ENCODE peak calls at places on chromosomes 12 and 14, in six cellular contexts. Z is omental fat pad, I is ascending aorta, U is dorsolateral prefrontal cortex, Y is neural progenitor cell, N is AG10803. S is an unnamed sample.

GRCh38 chr14:29584992-29585391 is 342.7 kb downstream of the PRKD1 start:
- DNase-seq in Z (no peak), I (peak; percentile 66), U (no peak), Y (peak; percentile 58), N (peak; percentile 89), S (peak; percentile 21)

GRCh38 chr12:116026346-116026745 is 251.1 kb downstream of the MED13L start:
- DNase-seq in Z (no peak), I (no peak), U (no peak), Y (no peak), N (no peak), S (no peak)

GRCh38 chr12:57175428-57176138 is 28.2 kb upstream of the LRP1-AS start:
- DNase-seq in Z (peak; percentile 94), I (peak; percentile 92), U (peak; percentile 83), Y (peak; percentile 85), N (peak; percentile 76), S (peak; percentile 55)

GRCh38 chr12:54159140-54159539 is 29.6 kb downstream of the SMUG1 start:
- DNase-seq in Z (no peak), I (no peak), U (no peak), Y (peak; percentile 80), N (no peak), S (peak; percentile 75)

GRCh38 chr12:10121278-10121677 is 8.7 kb downstream of the CLEC7A start:
- DNase-seq in Z (no peak), I (no peak), U (no peak), Y (no peak), N (no peak), S (no peak)

GRCh38 chr14:75119056-75119455 is 7.8 kb downstream of the NEK9 start:
- DNase-seq in Z (no peak), I (no peak), U (no peak), Y (no peak), N (peak; percentile 6), S (no peak)

GRCh38 chr14:49692895-49693737 is at the start of gene KLHDC1:
- DNase-seq in Z (peak; percentile 50), I (peak; percentile 91), U (peak; percentile 92), Y (peak; percentile 87), N (peak; percentile 75), S (peak; percentile 52)

GRCh38 chr14:89256273-89256672 is 160.8 kb downstream of the FOXN3 start:
- DNase-seq in Z (no peak), I (no peak), U (no peak), Y (no peak), N (no peak), S (no peak)

GRCh38 chr14:23930742-23931141 is 22.8 kb upstream of the DHRS4 start:
- DNase-seq in Z (no peak), I (peak; percentile 72), U (no peak), Y (no peak), N (peak; percentile 76), S (no peak)

GRCh38 chr14:59055439-59056045 is 132.9 kb upstream of the DAAM1 start:
- DNase-seq in Z (no peak), I (no peak), U (no peak), Y (peak; percentile 63), N (peak; percentile 70), S (no peak)

GRCh38 chr12:7555752-7556151 is 52.2 kb upstream of the CD163 start:
- DNase-seq in Z (no peak), I (no peak), U (no peak), Y (no peak), N (peak; percentile 72), S (no peak)

GRCh38 chr14:52551696-52552062 is 626 bp downstream of the TXNDC16 start:
- DNase-seq in Z (no peak), I (no peak), U (no peak), Y (peak; percentile 13), N (peak; percentile 22), S (no peak)

GRCh38 chr12:49762468-49762847 is 21.1 kb downstream of the TMBIM6 start:
- DNase-seq in Z (no peak), I (peak; percentile 27), U (no peak), Y (no peak), N (no peak), S (no peak)

GRCh38 chr12:28799337-28799736 is 349.7 kb upstream of the FAR2 start:
- DNase-seq in Z (no peak), I (no peak), U (no peak), Y (no peak), N (no peak), S (no peak)

GRCh38 chr12:75641031-75641780 is 129.8 kb upstream of the KRR1 start:
- DNase-seq in Z (no peak), I (no peak), U (no peak), Y (no peak), N (peak; percentile 91), S (no peak)

GRCh38 chr14:67241416-67242362 is at the start of gene PALS1:
- DNase-seq in Z (no peak), I (peak; percentile 74), U (peak; percentile 70), Y (no peak), N (peak; percentile 83), S (peak; percentile 77)

GRCh38 chr12:62252576-62252975 is 7.6 kb upstream of the USP15 start:
- DNase-seq in Z (no peak), I (no peak), U (no peak), Y (no peak), N (no peak), S (no peak)

GRCh38 chr12:90659060-90659459 is 295.9 kb downstream of the CCER1 start:
- DNase-seq in Z (no peak), I (no peak), U (no peak), Y (no peak), N (no peak), S (no peak)

GRCh38 chr14:56342419-56342901 is 224.2 kb downstream of the PELI2 start:
- DNase-seq in Z (no peak), I (no peak), U (no peak), Y (no peak), N (peak; percentile 67), S (no peak)

GRCh38 chr14:88189040-88189839 is 133.8 kb downstream of the KCNK10 start:
- DNase-seq in Z (peak; percentile 79), I (peak; percentile 75), U (no peak), Y (peak; percentile 87), N (peak; percentile 85), S (peak; percentile 56)

GRCh38 chr12:69247253-69248018 is 8.1 kb downstream of the CPSF6 start:
- DNase-seq in Z (no peak), I (no peak), U (no peak), Y (no peak), N (no peak), S (no peak)

GRCh38 chr12:123389560-123390351 is 5.8 kb downstream of the KMT5A start:
- DNase-seq in Z (no peak), I (no peak), U (no peak), Y (peak; percentile 66), N (no peak), S (peak; percentile 34)

GRCh38 chr12:103350116-103350515 is 145.7 kb downstream of the C12orf42 start:
- DNase-seq in Z (no peak), I (no peak), U (no peak), Y (no peak), N (no peak), S (no peak)

GRCh38 chr12:107731376-107731775 is 29.6 kb downstream of the PRDM4 start:
- DNase-seq in Z (no peak), I (no peak), U (no peak), Y (no peak), N (no peak), S (no peak)

GRCh38 chr12:77116277-77116676 is 50.9 kb upstream of the E2F7 start:
- DNase-seq in Z (no peak), I (no peak), U (no peak), Y (no peak), N (peak; percentile 14), S (no peak)

DNA sequence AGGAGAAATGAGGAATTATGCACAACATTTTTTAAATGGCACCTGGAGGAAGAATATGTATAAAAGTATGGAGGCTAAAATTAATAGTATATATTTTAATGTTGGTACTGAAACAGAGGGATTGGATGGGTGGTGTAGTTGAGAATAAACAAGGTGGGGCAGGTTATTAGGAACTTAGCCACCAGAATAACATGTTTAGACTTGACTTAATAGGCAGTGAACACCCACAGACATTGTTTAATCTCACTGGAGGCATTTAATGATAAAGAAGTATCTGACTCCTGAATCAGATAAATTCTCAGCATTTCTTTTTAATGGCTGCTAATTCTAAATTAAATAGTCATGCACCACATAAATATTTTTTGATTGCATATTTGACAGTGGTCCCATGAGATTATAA is 139.7 kb downstream of the CNTN1 start:
- DNase-seq in Z (no peak), I (no peak), U (no peak), Y (no peak), N (no peak), S (no peak)
- TF ChIP-seq CTCF in Z (no peak), I (no peak), U (no peak), Y (no peak), N (no peak), S (no peak)

DNA sequence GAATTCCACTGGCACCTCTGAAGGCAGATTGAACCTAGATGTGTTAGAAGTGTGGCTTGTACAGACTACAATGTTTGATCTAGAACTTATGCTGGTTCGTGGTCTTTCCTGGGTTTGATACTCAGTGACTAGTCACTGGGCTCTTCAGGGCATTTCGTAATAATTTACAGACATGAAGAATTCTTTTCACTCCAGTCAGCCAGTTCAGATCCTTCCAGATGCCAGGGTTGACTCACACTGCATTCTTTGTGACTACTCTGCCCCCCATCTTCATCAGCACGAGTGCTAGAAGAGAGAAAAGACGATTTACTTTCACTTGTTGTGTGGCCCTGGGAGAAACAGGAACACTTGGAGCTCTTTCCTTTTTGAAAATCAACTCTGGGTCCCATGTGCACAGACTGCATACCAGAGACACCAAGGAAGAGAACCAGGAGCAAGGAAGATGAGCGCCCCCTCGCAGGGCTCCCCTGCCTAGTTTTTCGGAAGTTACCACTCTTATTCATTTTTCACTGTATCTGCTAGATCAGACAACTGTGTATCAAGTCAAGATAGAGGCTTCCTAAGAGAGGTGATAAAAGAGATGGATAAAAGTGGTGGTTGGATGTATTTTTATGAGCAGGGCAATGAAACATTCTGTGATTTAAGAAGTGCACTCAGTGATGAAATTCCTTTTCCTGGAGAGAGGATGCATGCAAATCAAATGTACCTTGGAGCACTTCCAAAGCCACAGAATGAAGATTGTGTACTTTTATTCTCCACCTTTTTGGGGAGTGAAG is 33.5 kb upstream of the EVL start:
- DNase-seq in Z (no peak), I (peak; percentile 85), U (no peak), Y (no peak), N (peak; percentile 98), S (no peak)
- TF ChIP-seq CTCF in Z (no peak), I (no peak), U (no peak), Y (no peak), N (peak; percentile 20), S (no peak)

DNA sequence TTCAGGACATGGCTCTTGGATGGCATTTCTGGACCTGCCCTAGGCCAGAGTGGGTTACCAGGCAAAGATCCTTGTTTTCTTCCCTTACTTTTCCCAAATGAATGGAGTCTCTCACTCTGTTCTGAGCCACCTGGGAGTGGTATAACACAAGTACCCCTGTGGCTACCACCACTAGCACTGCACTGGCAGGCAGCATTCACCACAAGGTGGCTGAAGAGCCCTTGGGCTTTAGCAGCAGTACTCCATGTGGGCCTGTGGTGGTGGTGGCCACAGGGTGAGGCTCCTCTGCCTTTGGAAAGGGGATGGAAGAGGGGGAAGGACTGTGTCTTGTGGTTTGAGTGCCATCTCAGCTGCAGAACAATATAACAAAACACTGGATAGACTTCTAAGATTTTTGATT is 38.0 kb upstream of the LMNTD1 start:
- DNase-seq in Z (no peak), I (no peak), U (no peak), Y (peak; percentile 23), N (no peak), S (no peak)
- TF ChIP-seq CTCF in Z (no peak), I (no peak), U (no peak), Y (peak; percentile 20), N (no peak), S (peak; percentile 24)

DNA sequence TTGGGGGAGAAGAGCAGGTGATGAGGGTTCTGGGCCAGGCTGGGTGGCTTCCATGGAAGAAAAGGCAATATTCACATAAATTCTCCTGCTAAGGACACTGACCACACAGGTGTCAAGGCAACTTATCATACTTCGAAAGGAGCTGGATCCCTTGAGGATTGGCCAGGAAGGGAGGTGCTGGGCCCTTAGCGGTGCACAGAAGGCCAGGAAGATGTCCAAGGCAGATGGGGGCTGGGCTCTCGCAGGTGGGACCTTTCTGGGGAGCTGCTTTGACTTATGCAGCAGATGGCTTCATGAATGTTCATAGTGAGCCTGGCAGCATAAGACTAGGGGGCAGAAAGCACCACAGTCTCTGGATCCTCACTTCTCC is 3.9 kb downstream of the CD63 start:
- DNase-seq in Z (no peak), I (peak; percentile 62), U (peak; percentile 37), Y (no peak), N (no peak), S (no peak)
- TF ChIP-seq CTCF in Z (no peak), I (no peak), U (no peak), Y (no peak), N (no peak), S (no peak)